ENCODE peak calls at places on chromosomes 13 and 19, in seven cellular contexts. One of them, this sample, is unnamed.

GRCh38 chr13:44463759-44464158 is 90.1 kb downstream of the SERP2 start:
- DNase-seq in caudate nucleus: no peak
- DNase-seq in foreskin keratinocyte: no peak
- DNase-seq in adrenal gland: no peak
- DNase-seq in substantia nigra: no peak
- DNase-seq in left ventricle myocardium inferior: no peak
- DNase-seq in heart left ventricle: no peak
- DNase-seq in this sample: no peak

GRCh38 chr19:18523841-18524240 is 2.0 kb upstream of the ELL start:
- DNase-seq in caudate nucleus: no peak
- DNase-seq in foreskin keratinocyte: no peak
- DNase-seq in adrenal gland: no peak
- DNase-seq in substantia nigra: no peak
- DNase-seq in left ventricle myocardium inferior: no peak
- DNase-seq in heart left ventricle: no peak
- DNase-seq in this sample: no peak

GRCh38 chr19:16233836-16234551 is 36.3 kb downstream of the AP1M1 start:
- DNase-seq in caudate nucleus: no peak
- DNase-seq in foreskin keratinocyte: no peak
- DNase-seq in adrenal gland: no peak
- DNase-seq in substantia nigra: no peak
- DNase-seq in left ventricle myocardium inferior: no peak
- DNase-seq in heart left ventricle: no peak
- DNase-seq in this sample: no peak

GRCh38 chr13:51501096-51501495 is 48.3 kb upstream of the INTS6 start:
- DNase-seq in caudate nucleus: no peak
- DNase-seq in foreskin keratinocyte: no peak
- DNase-seq in adrenal gland: no peak
- DNase-seq in substantia nigra: no peak
- DNase-seq in left ventricle myocardium inferior: no peak
- DNase-seq in heart left ventricle: no peak
- DNase-seq in this sample: no peak

GRCh38 chr13:103140001-103140671 is 73.9 kb upstream of the SLC10A2 start:
- DNase-seq in caudate nucleus: no peak
- DNase-seq in foreskin keratinocyte: no peak
- DNase-seq in adrenal gland: peak; percentile 14
- DNase-seq in substantia nigra: no peak
- DNase-seq in left ventricle myocardium inferior: no peak
- DNase-seq in heart left ventricle: no peak
- DNase-seq in this sample: peak; percentile 8

GRCh38 chr19:56927791-56928207 is 87.3 kb upstream of the PEG3 start:
- DNase-seq in caudate nucleus: no peak
- DNase-seq in foreskin keratinocyte: no peak
- DNase-seq in adrenal gland: peak; percentile 42
- DNase-seq in substantia nigra: no peak
- DNase-seq in left ventricle myocardium inferior: no peak
- DNase-seq in heart left ventricle: no peak
- DNase-seq in this sample: no peak

GRCh38 chr13:51811920-51812328 is 8.0 kb upstream of the DHRS12 start:
- DNase-seq in caudate nucleus: no peak
- DNase-seq in foreskin keratinocyte: no peak
- DNase-seq in adrenal gland: no peak
- DNase-seq in substantia nigra: no peak
- DNase-seq in left ventricle myocardium inferior: no peak
- DNase-seq in heart left ventricle: no peak
- DNase-seq in this sample: no peak

GRCh38 chr13:44196186-44196751 is 177.4 kb upstream of the SERP2 start:
- DNase-seq in caudate nucleus: no peak
- DNase-seq in foreskin keratinocyte: no peak
- DNase-seq in adrenal gland: no peak
- DNase-seq in substantia nigra: no peak
- DNase-seq in left ventricle myocardium inferior: no peak
- DNase-seq in heart left ventricle: no peak
- DNase-seq in this sample: no peak

GRCh38 chr13:99199541-99200432 is 867 bp upstream of the UBAC2 start:
- DNase-seq in caudate nucleus: no peak
- DNase-seq in foreskin keratinocyte: no peak
- DNase-seq in adrenal gland: no peak
- DNase-seq in substantia nigra: no peak
- DNase-seq in left ventricle myocardium inferior: no peak
- DNase-seq in heart left ventricle: no peak
- DNase-seq in this sample: no peak

GRCh38 chr19:15427991-15428471 is 9.2 kb upstream of the AKAP8L start:
- DNase-seq in caudate nucleus: no peak
- DNase-seq in foreskin keratinocyte: no peak
- DNase-seq in adrenal gland: no peak
- DNase-seq in substantia nigra: no peak
- DNase-seq in left ventricle myocardium inferior: no peak
- DNase-seq in heart left ventricle: peak; percentile 23
- DNase-seq in this sample: no peak

DNA sequence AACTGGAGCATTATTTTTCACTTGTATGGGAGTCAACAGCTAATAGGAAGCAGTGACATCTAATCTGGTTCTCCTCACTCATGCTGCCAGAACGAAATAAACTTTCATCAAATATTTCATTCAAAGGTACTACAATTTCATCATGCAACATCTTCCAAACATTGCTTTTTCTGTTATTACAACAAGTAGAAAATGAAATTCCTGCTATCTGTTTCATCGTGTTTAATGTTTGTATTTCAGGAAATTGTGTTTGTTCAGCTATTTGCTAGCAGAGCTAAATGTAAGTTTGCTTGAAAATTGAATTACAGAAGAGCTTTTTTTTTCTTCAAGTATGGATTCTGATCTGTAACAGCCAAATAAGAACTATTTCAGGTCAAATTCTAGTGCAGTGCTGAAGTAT is 90.1 kb downstream of the SLITRK6 start:
- DNase-seq in caudate nucleus: no peak
- DNase-seq in foreskin keratinocyte: no peak
- DNase-seq in adrenal gland: no peak
- DNase-seq in substantia nigra: no peak
- DNase-seq in left ventricle myocardium inferior: no peak
- DNase-seq in heart left ventricle: no peak
- DNase-seq in this sample: no peak
- H3K27ac ChIP-seq in caudate nucleus: no peak overlapping the region
- H3K27ac ChIP-seq in foreskin keratinocyte: no peak overlapping the region
- H3K27ac ChIP-seq in adrenal gland: no peak overlapping the region
- H3K27ac ChIP-seq in substantia nigra: no peak overlapping the region
- H3K27ac ChIP-seq in left ventricle myocardium inferior: no peak overlapping the region
- H3K27ac ChIP-seq in heart left ventricle: no peak overlapping the region
- H3K27ac ChIP-seq in this sample: peak overlapping the region; percentile 19

GRCh38 chr13:24348385-24348784 is 39.0 kb downstream of the C1QTNF9 start:
- DNase-seq in caudate nucleus: no peak
- DNase-seq in foreskin keratinocyte: no peak
- DNase-seq in adrenal gland: no peak
- DNase-seq in substantia nigra: no peak
- DNase-seq in left ventricle myocardium inferior: no peak
- DNase-seq in heart left ventricle: no peak
- DNase-seq in this sample: no peak
- H3K27ac ChIP-seq in caudate nucleus: no peak overlapping the region
- H3K27ac ChIP-seq in foreskin keratinocyte: no peak overlapping the region
- H3K27ac ChIP-seq in adrenal gland: no peak overlapping the region
- H3K27ac ChIP-seq in substantia nigra: no peak overlapping the region
- H3K27ac ChIP-seq in left ventricle myocardium inferior: no peak overlapping the region
- H3K27ac ChIP-seq in heart left ventricle: no peak overlapping the region
- H3K27ac ChIP-seq in this sample: peak overlapping the region; percentile 84

DNA sequence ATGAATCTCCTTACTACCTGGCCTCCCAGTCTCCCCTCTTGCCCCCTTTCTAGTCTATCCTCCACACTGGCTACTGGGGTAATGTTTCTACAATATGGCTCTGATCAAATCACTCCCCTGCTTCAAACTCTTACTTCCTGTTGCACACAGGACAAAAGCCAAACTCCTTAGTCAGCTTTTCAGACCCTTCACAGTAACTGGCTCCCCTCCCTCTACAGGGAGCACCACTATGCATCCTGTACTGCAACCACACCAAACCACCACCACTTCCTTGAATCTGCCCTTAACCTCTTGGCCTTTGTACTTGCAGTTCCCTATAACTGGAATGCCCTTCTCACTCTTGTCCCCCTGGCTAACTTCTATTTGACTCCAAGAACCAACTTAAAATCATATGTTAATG is 32.2 kb downstream of the DEDD2 start:
- DNase-seq in caudate nucleus: no peak
- DNase-seq in foreskin keratinocyte: no peak
- DNase-seq in adrenal gland: no peak
- DNase-seq in substantia nigra: no peak
- DNase-seq in left ventricle myocardium inferior: no peak
- DNase-seq in heart left ventricle: no peak
- DNase-seq in this sample: no peak
- H3K27ac ChIP-seq in caudate nucleus: no peak overlapping the region
- H3K27ac ChIP-seq in foreskin keratinocyte: no peak overlapping the region
- H3K27ac ChIP-seq in adrenal gland: no peak overlapping the region
- H3K27ac ChIP-seq in substantia nigra: no peak overlapping the region
- H3K27ac ChIP-seq in left ventricle myocardium inferior: no peak overlapping the region
- H3K27ac ChIP-seq in heart left ventricle: no peak overlapping the region
- H3K27ac ChIP-seq in this sample: no peak overlapping the region

GRCh38 chr19:35739275-35740107 is 2.8 kb downstream of the IGFLR1 start:
- DNase-seq in caudate nucleus: no peak
- DNase-seq in foreskin keratinocyte: no peak
- DNase-seq in adrenal gland: no peak
- DNase-seq in substantia nigra: no peak
- DNase-seq in left ventricle myocardium inferior: no peak
- DNase-seq in heart left ventricle: no peak
- DNase-seq in this sample: no peak

GRCh38 chr19:35738021-35738886 is 4.0 kb downstream of the IGFLR1 start:
- DNase-seq in caudate nucleus: no peak
- DNase-seq in foreskin keratinocyte: no peak
- DNase-seq in adrenal gland: peak; percentile 11
- DNase-seq in substantia nigra: no peak
- DNase-seq in left ventricle myocardium inferior: no peak
- DNase-seq in heart left ventricle: no peak
- DNase-seq in this sample: no peak

GRCh38 chr19:35734889-35735288 is 7.4 kb downstream of the IGFLR1 start:
- DNase-seq in caudate nucleus: no peak
- DNase-seq in foreskin keratinocyte: no peak
- DNase-seq in adrenal gland: no peak
- DNase-seq in substantia nigra: no peak
- DNase-seq in left ventricle myocardium inferior: no peak
- DNase-seq in heart left ventricle: no peak
- DNase-seq in this sample: no peak

GRCh38 chr19:35738887-35739229 is 3.4 kb downstream of the IGFLR1 start:
- DNase-seq in caudate nucleus: no peak
- DNase-seq in foreskin keratinocyte: no peak
- DNase-seq in adrenal gland: no peak
- DNase-seq in substantia nigra: no peak
- DNase-seq in left ventricle myocardium inferior: no peak
- DNase-seq in heart left ventricle: no peak
- DNase-seq in this sample: no peak

DNA sequence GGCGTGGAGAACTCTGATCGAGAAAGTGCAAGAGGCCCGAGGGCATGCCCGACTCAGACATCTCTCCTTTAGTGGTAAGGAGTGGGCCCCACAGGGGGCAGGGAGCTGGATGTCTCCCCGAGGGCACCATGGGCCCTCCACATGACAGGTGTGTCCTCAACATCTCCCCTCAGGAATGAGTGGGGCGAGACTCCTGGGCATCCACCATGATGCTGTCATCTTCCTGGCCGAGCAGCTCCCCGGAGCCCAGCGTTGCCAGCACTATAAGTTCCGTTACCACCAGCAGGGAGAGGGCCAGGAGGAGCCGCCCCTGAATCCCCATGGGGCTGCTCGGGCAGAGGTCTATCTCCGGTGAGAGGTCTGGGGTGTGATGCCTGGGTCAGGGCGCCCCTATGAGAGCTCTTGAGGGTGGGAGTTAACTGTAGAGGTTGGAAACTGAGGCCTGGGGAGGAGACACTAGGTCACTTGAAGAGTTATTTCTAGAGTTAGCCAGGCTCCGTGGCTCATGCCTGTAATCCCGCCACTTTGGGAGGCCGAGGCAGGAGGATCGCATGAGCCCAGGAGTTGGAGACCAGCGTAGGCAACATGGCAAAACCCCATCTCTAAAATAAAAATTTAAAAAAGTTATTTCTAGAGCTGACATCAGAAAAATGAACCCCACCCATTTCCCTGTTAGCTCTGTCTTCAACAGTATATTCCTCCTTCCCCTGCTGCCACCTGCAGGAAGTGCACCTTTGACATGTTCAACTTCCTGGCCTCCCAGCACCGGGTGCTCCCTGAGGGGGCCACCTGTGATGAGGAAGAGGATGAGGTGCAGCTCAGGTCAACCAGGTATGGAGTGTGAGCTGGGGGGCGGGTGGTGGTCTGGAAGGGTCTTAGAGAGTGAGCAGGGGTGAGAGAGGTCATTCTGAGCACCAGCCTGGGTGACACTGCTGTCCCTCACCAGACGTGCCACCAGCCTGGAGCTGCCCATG is 5.1 kb downstream of the IGFLR1 start:
- DNase-seq in caudate nucleus: no peak
- DNase-seq in foreskin keratinocyte: no peak
- DNase-seq in adrenal gland: no peak
- DNase-seq in substantia nigra: no peak
- DNase-seq in left ventricle myocardium inferior: no peak
- DNase-seq in heart left ventricle: no peak
- DNase-seq in this sample: no peak
- H3K27ac ChIP-seq in caudate nucleus: no peak overlapping the region
- H3K27ac ChIP-seq in foreskin keratinocyte: no peak overlapping the region
- H3K27ac ChIP-seq in adrenal gland: no peak overlapping the region
- H3K27ac ChIP-seq in substantia nigra: no peak overlapping the region
- H3K27ac ChIP-seq in left ventricle myocardium inferior: no peak overlapping the region
- H3K27ac ChIP-seq in heart left ventricle: no peak overlapping the region
- H3K27ac ChIP-seq in this sample: peak overlapping the region; percentile 17

DNA sequence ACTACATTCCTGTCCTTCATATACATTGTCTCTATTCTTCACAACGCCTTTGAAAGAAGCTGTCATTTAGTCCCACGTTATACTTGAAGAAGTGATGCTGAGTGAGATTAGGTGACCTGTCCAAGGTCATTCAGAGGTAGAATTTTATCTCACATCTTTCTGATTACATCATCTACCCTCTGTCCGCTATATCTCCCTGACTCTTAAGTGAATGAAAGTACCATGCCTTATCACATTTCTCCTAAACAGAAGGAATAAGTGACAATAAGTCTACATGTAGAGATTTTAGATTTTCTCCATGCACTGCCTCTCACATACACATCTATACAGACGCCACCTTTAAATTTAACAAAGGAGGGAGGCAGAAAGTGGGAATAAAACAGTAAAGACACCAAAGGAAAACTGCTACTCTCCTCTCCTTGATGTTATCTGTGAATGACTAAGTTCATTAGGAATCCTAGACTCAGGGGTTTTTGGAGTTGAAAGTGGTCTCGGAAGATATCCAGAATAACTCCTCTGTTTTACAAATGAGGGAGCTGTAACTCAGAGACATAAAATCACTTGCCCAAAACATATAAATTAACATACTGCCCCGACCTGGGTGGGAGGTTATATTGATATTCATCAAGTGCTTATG is 4.9 kb upstream of the CLDN10 start:
- DNase-seq in caudate nucleus: no peak
- DNase-seq in foreskin keratinocyte: no peak
- DNase-seq in adrenal gland: no peak
- DNase-seq in substantia nigra: no peak
- DNase-seq in left ventricle myocardium inferior: no peak
- DNase-seq in heart left ventricle: no peak
- DNase-seq in this sample: no peak
- H3K27ac ChIP-seq in caudate nucleus: no peak overlapping the region
- H3K27ac ChIP-seq in foreskin keratinocyte: no peak overlapping the region
- H3K27ac ChIP-seq in adrenal gland: no peak overlapping the region
- H3K27ac ChIP-seq in substantia nigra: no peak overlapping the region
- H3K27ac ChIP-seq in left ventricle myocardium inferior: no peak overlapping the region
- H3K27ac ChIP-seq in heart left ventricle: no peak overlapping the region
- H3K27ac ChIP-seq in this sample: no peak overlapping the region

GRCh38 chr13:80342541-80343371 is 1.8 kb upstream of the SPRY2 start:
- DNase-seq in caudate nucleus: peak; percentile 77
- DNase-seq in foreskin keratinocyte: no peak
- DNase-seq in adrenal gland: peak; percentile 83
- DNase-seq in substantia nigra: peak; percentile 64
- DNase-seq in left ventricle myocardium inferior: peak; percentile 91
- DNase-seq in heart left ventricle: peak; percentile 92
- DNase-seq in this sample: no peak
- H3K27ac ChIP-seq in caudate nucleus: peak overlapping the region; percentile 93
- H3K27ac ChIP-seq in foreskin keratinocyte: no peak overlapping the region
- H3K27ac ChIP-seq in adrenal gland: peak overlapping the region; percentile 98
- H3K27ac ChIP-seq in substantia nigra: peak overlapping the region; percentile 94
- H3K27ac ChIP-seq in left ventricle myocardium inferior: peak overlapping the region; percentile 96
- H3K27ac ChIP-seq in heart left ventricle: peak overlapping the region; percentile 89
- H3K27ac ChIP-seq in this sample: peak overlapping the region; percentile 95

This sample was measured in epithelial cell of prostate.